ENCODE peak calls at places on chromosomes 3 and 15, in four cellular contexts. S is GDM1; J is body of pancreas; E is CD4-positive, alpha-beta T cell. Z is an unnamed sample.

GRCh38 chr15:92617197-92618037 is 38.2 kb downstream of the FAM174B start:
- DNase-seq in J (peak), S (no peak), E (no peak), Z (no peak)

GRCh38 chr3:24679429-24679828 is 184.8 kb upstream of the THRB start:
- DNase-seq in S (no peak), J (no peak), E (no peak), Z (no peak)

GRCh38 chr3:50648297-50648696 is 26.4 kb upstream of the DOCK3 start:
- DNase-seq in S (no peak), E (no peak), J (no peak), Z (no peak)

GRCh38 chr3:33115024-33115768 is 1.4 kb downstream of the CRTAP start:
- DNase-seq in J (peak), E (no peak), S (peak), Z (peak)

GRCh38 chr3:192169332-192169915 is 557.9 kb downstream of the FGF12 start:
- DNase-seq in J (no peak), E (no peak), S (no peak), Z (no peak)

GRCh38 chr3:43286886-43287301 is 554 bp downstream of the SNRK start:
- DNase-seq in J (peak), S (no peak), E (no peak), Z (no peak)

GRCh38 chr15:66720206-66721010 is 18.4 kb downstream of the SMAD6 start:
- DNase-seq in E (no peak), J (no peak), S (no peak), Z (no peak)

GRCh38 chr15:38896652-38897051 is 332.0 kb upstream of the RASGRP1 start:
- DNase-seq in S (no peak), J (no peak), E (no peak), Z (no peak)

GRCh38 chr3:9012521-9012920 is 49.2 kb upstream of the RAD18 start:
- DNase-seq in E (no peak), S (no peak), J (no peak), Z (no peak)

GRCh38 chr15:37219211-37219701 is 118.9 kb upstream of the MEIS2 start:
- DNase-seq in S (no peak), J (peak), E (no peak), Z (no peak)

GRCh38 chr3:159865042-159865579 is 123.5 kb upstream of the IL12A start:
- DNase-seq in J (no peak), S (no peak), E (no peak), Z (no peak)

GRCh38 chr3:42451546-42452230 is 41.3 kb upstream of the LYZL4 start:
- DNase-seq in J (no peak), S (no peak), E (no peak), Z (no peak)

GRCh38 chr3:63779227-63779626 is 39.9 kb upstream of the C3orf49 start:
- DNase-seq in E (no peak), S (no peak), J (no peak), Z (no peak)

GRCh38 chr3:187878776-187879524 is 133.7 kb upstream of the BCL6 start:
- DNase-seq in J (no peak), S (no peak), E (no peak), Z (no peak)

GRCh38 chr3:31953091-31953490 is 28.0 kb downstream of the OSBPL10 start:
- DNase-seq in E (no peak), S (no peak), J (no peak), Z (no peak)

GRCh38 chr3:122786067-122786466 is 7.6 kb downstream of the HSPBAP1 start:
- DNase-seq in J (no peak), E (no peak), S (no peak), Z (peak)

GRCh38 chr15:87357608-87358007 is 898.9 kb downstream of the NTRK3 start:
- DNase-seq in E (no peak), S (no peak), J (no peak), Z (no peak)

GRCh38 chr3:32238816-32239637 is 547 bp downstream of the CMTM8 start:
- DNase-seq in J (peak), S (peak), E (peak), Z (no peak)

GRCh38 chr3:10762611-10763247 is 53.3 kb upstream of the SLC6A11 start:
- DNase-seq in J (no peak), E (no peak), S (no peak), Z (no peak)

GRCh38 chr3:193640728-193641127 is 47.7 kb downstream of the OPA1 start:
- DNase-seq in E (no peak), S (no peak), J (no peak), Z (no peak)

GRCh38 chr3:11570789-11571495 is 72.8 kb downstream of the VGLL4 start:
- DNase-seq in S (no peak), E (no peak), J (no peak), Z (no peak)

GRCh38 chr3:112389961-112390360 is 57.0 kb downstream of the CD200 start:
- DNase-seq in E (no peak), J (no peak), S (no peak), Z (no peak)

GRCh38 chr15:40289140-40289775 is 6.4 kb upstream of the ANKRD63 start:
- DNase-seq in S (no peak), J (peak), E (no peak), Z (no peak)

Z was measured in COLO829.